ENCODE peak calls at places on chromosomes 6 and 20, in seven cellular contexts. G is pancreas, Y is left ventricle myocardium inferior, T is fibroblast of mammary gland, R is adipocyte, V is AG09309, H is IMR-90. D is an unnamed sample.

GRCh38 chr6:52877168-52877567 is 32.3 kb downstream of the GSTA3 start:
- DNase-seq in G (no peak), Y (no peak), T (peak), R (peak), V (peak), H (peak), D (no peak)

GRCh38 chr6:5121479-5121878 is 36.3 kb downstream of the PPP1R3G start:
- DNase-seq in G (no peak), Y (peak), T (no peak), R (no peak), V (no peak), H (no peak), D (no peak)

GRCh38 chr6:87756858-87757257 is 54.8 kb upstream of the AKIRIN2 start:
- DNase-seq in G (no peak), Y (no peak), T (peak), R (peak), V (peak), H (peak), D (peak)

GRCh38 chr6:36326351-36326995 is 10.2 kb downstream of the BNIP5 start:
- DNase-seq in G (no peak), Y (no peak), T (peak), R (no peak), V (no peak), H (peak), D (no peak)

GRCh38 chr6:1609662-1610496 is at the start of gene FOXC1:
- DNase-seq in G (peak), Y (peak), T (peak), R (peak), V (peak), H (peak), D (peak)

GRCh38 chr6:52233975-52234823 is 10.1 kb downstream of the IL17F start:
- DNase-seq in G (peak), Y (no peak), T (peak), R (peak), V (peak), H (peak), D (peak)

GRCh38 chr6:28597217-28597835 is 71.6 kb downstream of the GPX5 start:
- DNase-seq in G (no peak), Y (no peak), T (peak), R (peak), V (no peak), H (peak), D (no peak)

GRCh38 chr6:43077981-43078411 is 1.9 kb downstream of the PTK7 start:
- DNase-seq in G (no peak), Y (no peak), T (peak), R (peak), V (peak), H (peak), D (no peak)

GRCh38 chr6:21080221-21080620 is 513.3 kb upstream of the SOX4 start:
- DNase-seq in G (no peak), Y (no peak), T (no peak), R (no peak), V (no peak), H (no peak), D (peak)

GRCh38 chr6:11815231-11815630 is 36.6 kb upstream of the ADTRP start:
- DNase-seq in G (no peak), Y (no peak), T (peak), R (peak), V (no peak), H (peak), D (no peak)

GRCh38 chr6:142913511-142914047 is 31.4 kb downstream of the HIVEP2 start:
- DNase-seq in G (no peak), Y (no peak), T (no peak), R (no peak), V (no peak), H (no peak), D (peak)

GRCh38 chr6:13733178-13733851 is 21.7 kb upstream of the RANBP9 start:
- DNase-seq in G (no peak), Y (peak), T (peak), R (peak), V (peak), H (peak), D (peak)

GRCh38 chr20:61482901-61483300 is 230.8 kb downstream of the CDH4 start:
- DNase-seq in G (no peak), Y (no peak), T (no peak), R (no peak), V (no peak), H (no peak), D (no peak)

GRCh38 chr20:59770270-59770669 is 163.2 kb downstream of the SYCP2 start:
- DNase-seq in G (no peak), Y (no peak), T (no peak), R (no peak), V (no peak), H (no peak), D (no peak)

GRCh38 chr6:35161265-35161664 is 20.1 kb upstream of the TCP11 start:
- DNase-seq in G (no peak), Y (no peak), T (no peak), R (no peak), V (no peak), H (no peak), D (no peak)

GRCh38 chr6:42279966-42280629 is 62.4 kb upstream of the MRPS10 start:
- DNase-seq in G (no peak), Y (peak), T (peak), R (peak), V (no peak), H (peak), D (no peak)

GRCh38 chr6:160861824-160862223 is 129.7 kb upstream of the MAP3K4 start:
- DNase-seq in G (no peak), Y (no peak), T (no peak), R (no peak), V (no peak), H (no peak), D (no peak)

GRCh38 chr6:144939926-144940325 is 654.8 kb downstream of the UTRN start:
- DNase-seq in G (no peak), Y (no peak), T (peak), R (peak), V (no peak), H (peak), D (no peak)

GRCh38 chr6:30752164-30752927 is 8.0 kb upstream of the IER3 start:
- DNase-seq in G (peak), Y (peak), T (peak), R (peak), V (peak), H (peak), D (peak)

GRCh38 chr20:23646106-23646958 is 8.6 kb upstream of the CST3 start:
- DNase-seq in G (no peak), Y (no peak), T (no peak), R (no peak), V (no peak), H (no peak), D (no peak)

GRCh38 chr6:34273242-34273805 is 24.5 kb upstream of the SMIM29 start:
- DNase-seq in G (peak), Y (peak), T (no peak), R (no peak), V (peak), H (peak), D (no peak)

GRCh38 chr20:47821481-47822100 is 36.3 kb upstream of the SULF2 start:
- DNase-seq in G (no peak), Y (no peak), T (no peak), R (no peak), V (no peak), H (no peak), D (no peak)

GRCh38 chr6:113732384-113732966 is 124.7 kb upstream of the MARCKS start:
- DNase-seq in G (peak), Y (peak), T (peak), R (peak), V (no peak), H (peak), D (no peak)

GRCh38 chr6:11810854-11811643 is 32.4 kb upstream of the ADTRP start:
- DNase-seq in G (no peak), Y (no peak), T (peak), R (no peak), V (no peak), H (peak), D (no peak)

GRCh38 chr6:148407372-148407771 is 64.7 kb downstream of the SASH1 start:
- DNase-seq in G (no peak), Y (no peak), T (peak), R (peak), V (peak), H (peak), D (no peak)

GRCh38 chr20:55216525-55217242 is 741.3 kb downstream of the DOK5 start:
- DNase-seq in G (no peak), Y (no peak), T (peak), R (no peak), V (no peak), H (no peak), D (no peak)

GRCh38 chr6:46248143-46248542 is 77.4 kb upstream of the ENPP5 start:
- DNase-seq in G (no peak), Y (no peak), T (no peak), R (no peak), V (no peak), H (no peak), D (no peak)

GRCh38 chr6:162973141-162973872 is 245.5 kb downstream of the PACRG start:
- DNase-seq in G (no peak), Y (no peak), T (no peak), R (no peak), V (no peak), H (no peak), D (no peak)

GRCh38 chr20:25139061-25139705 is 56.3 kb upstream of the ENTPD6 start:
- DNase-seq in G (peak), Y (no peak), T (no peak), R (no peak), V (no peak), H (no peak), D (no peak)

GRCh38 chr20:17557675-17558006 is 12.2 kb upstream of the DSTN start:
- DNase-seq in G (peak), Y (no peak), T (peak), R (peak), V (no peak), H (peak), D (peak)

GRCh38 chr6:157267654-157268053 is 55.7 kb downstream of the TMEM242 start:
- DNase-seq in G (no peak), Y (no peak), T (no peak), R (no peak), V (no peak), H (no peak), D (no peak)

GRCh38 chr6:52697903-52698302 is 27.0 kb downstream of the TMEM14A start:
- DNase-seq in G (no peak), Y (no peak), T (peak), R (peak), V (no peak), H (no peak), D (no peak)

DNA sequence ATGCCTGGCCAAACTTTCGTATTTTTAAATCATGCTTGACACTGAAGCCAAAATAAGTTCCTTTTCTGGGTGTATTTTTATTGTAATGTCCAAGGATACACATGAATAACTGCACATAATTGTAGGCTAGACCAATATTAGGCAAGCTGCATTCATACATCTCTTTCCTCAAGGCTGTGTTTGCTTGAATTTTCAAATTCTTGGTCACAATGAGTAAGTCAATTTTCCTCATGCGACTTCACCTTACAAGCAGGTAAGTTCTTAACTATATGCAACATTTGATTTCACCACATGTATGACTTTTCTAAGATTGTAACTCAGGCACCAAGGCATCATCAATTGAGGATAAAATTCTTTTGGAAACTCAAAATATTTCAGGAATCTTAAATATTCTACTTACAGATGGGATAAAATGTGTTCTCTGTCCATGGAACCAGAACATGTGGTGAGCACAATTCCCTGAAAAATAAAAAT is 112.4 kb upstream of the ZNF217 start:
- DNase-seq in G (no peak), Y (no peak), T (no peak), R (peak), V (no peak), H (peak), D (no peak)
- H3K4me3 ChIP-seq in G (no peak), Y (no peak), T (no peak), R (no peak), V (no peak), H (no peak), D (no peak)

GRCh38 chr6:153150400-153150766 is 19.3 kb upstream of the RGS17 start:
- DNase-seq in G (no peak), Y (no peak), T (no peak), R (no peak), V (no peak), H (no peak), D (no peak)
- H3K4me3 ChIP-seq in G (no peak), Y (no peak), T (no peak), R (no peak), V (no peak), H (no peak), D (no peak)

GRCh38 chr20:5171790-5172164 is 45.0 kb downstream of the CDS2 start:
- DNase-seq in G (no peak), Y (no peak), T (no peak), R (no peak), V (no peak), H (no peak), D (no peak)
- H3K4me3 ChIP-seq in G (no peak), Y (peak), T (no peak), R (no peak), V (no peak), H (no peak), D (no peak)

GRCh38 chr6:137498488-137499219 is 4.5 kb upstream of the OLIG3 start:
- DNase-seq in G (no peak), Y (no peak), T (no peak), R (no peak), V (no peak), H (no peak), D (no peak)
- H3K4me3 ChIP-seq in G (no peak), Y (no peak), T (no peak), R (no peak), V (no peak), H (no peak), D (no peak)

DNA sequence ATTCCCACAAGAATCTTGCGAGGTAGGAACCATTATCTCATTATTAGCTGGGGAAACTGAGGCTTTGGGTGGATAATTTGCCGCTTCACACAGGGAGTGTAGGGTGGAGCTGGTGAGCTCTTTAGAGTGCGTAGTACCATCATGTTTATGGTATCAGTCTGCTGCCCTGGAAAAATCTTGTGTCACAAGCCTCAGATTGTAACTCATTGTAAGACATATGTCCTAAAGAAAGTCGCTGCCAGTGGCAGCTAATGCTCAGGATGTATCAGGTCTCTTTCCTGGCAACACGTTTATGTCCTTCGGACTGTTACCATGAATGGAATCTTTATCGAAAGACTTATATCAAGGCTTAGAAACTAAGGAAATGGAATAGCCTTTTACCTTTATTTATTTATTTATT is 1.9 kb downstream of the ZFAND3 start:
- DNase-seq in G (no peak), Y (no peak), T (no peak), R (no peak), V (no peak), H (no peak), D (no peak)
- H3K4me3 ChIP-seq in G (peak), Y (peak), T (no peak), R (peak), V (no peak), H (no peak), D (no peak)

D was measured in transverse colon.